ENCODE peak calls at places on chromosomes 6 and 20, in five cellular contexts. One of them, this sample, is unnamed.

GRCh38 chr20:51584116-51584515 is 41.6 kb upstream of the NFATC2 start:
- DNase-seq in AG04450: no peak
- DNase-seq in lower lobe of right lung: no peak
- DNase-seq in Panc1: no peak
- DNase-seq in tibial artery: no peak
- DNase-seq in this sample: no peak

GRCh38 chr20:57426831-57427230 is 35.6 kb downstream of the RBM38 start:
- DNase-seq in AG04450: no peak
- DNase-seq in lower lobe of right lung: peak
- DNase-seq in Panc1: no peak
- DNase-seq in tibial artery: no peak
- DNase-seq in this sample: peak

GRCh38 chr20:1987826-1988225 is 6.0 kb downstream of the PDYN start:
- DNase-seq in AG04450: no peak
- DNase-seq in lower lobe of right lung: no peak
- DNase-seq in Panc1: no peak
- DNase-seq in tibial artery: no peak
- DNase-seq in this sample: no peak

GRCh38 chr6:32947552-32948465 is 5.1 kb downstream of the HLA-DMA start:
- DNase-seq in AG04450: no peak
- DNase-seq in lower lobe of right lung: no peak
- DNase-seq in Panc1: peak
- DNase-seq in tibial artery: no peak
- DNase-seq in this sample: no peak

GRCh38 chr6:46772754-46773153 is 20.4 kb upstream of the MEP1A start:
- DNase-seq in AG04450: no peak
- DNase-seq in lower lobe of right lung: peak
- DNase-seq in Panc1: no peak
- DNase-seq in tibial artery: peak
- DNase-seq in this sample: no peak

GRCh38 chr6:3324262-3324942 is 65.7 kb downstream of the PSMG4 start:
- DNase-seq in AG04450: peak
- DNase-seq in lower lobe of right lung: no peak
- DNase-seq in Panc1: no peak
- DNase-seq in tibial artery: no peak
- DNase-seq in this sample: no peak

GRCh38 chr20:35001596-35002362 is 46.1 kb downstream of the MYH7B start:
- DNase-seq in AG04450: no peak
- DNase-seq in lower lobe of right lung: peak
- DNase-seq in Panc1: no peak
- DNase-seq in tibial artery: no peak
- DNase-seq in this sample: no peak

GRCh38 chr6:142187209-142187608 is 40.1 kb downstream of the VTA1 start:
- DNase-seq in AG04450: no peak
- DNase-seq in lower lobe of right lung: no peak
- DNase-seq in Panc1: no peak
- DNase-seq in tibial artery: no peak
- DNase-seq in this sample: no peak

GRCh38 chr20:43667341-43668132 is 623 bp downstream of the MYBL2 start:
- DNase-seq in AG04450: no peak
- DNase-seq in lower lobe of right lung: no peak
- DNase-seq in Panc1: no peak
- DNase-seq in tibial artery: no peak
- DNase-seq in this sample: peak

GRCh38 chr6:10177703-10178102 is 237.2 kb downstream of the TFAP2A start:
- DNase-seq in AG04450: no peak
- DNase-seq in lower lobe of right lung: no peak
- DNase-seq in Panc1: no peak
- DNase-seq in tibial artery: no peak
- DNase-seq in this sample: no peak

GRCh38 chr6:108650325-108650724 is 89.6 kb downstream of the FOXO3 start:
- DNase-seq in AG04450: no peak
- DNase-seq in lower lobe of right lung: no peak
- DNase-seq in Panc1: no peak
- DNase-seq in tibial artery: no peak
- DNase-seq in this sample: no peak

GRCh38 chr6:55528624-55529023 is 50.4 kb downstream of the HMGCLL1 start:
- DNase-seq in AG04450: peak
- DNase-seq in lower lobe of right lung: no peak
- DNase-seq in Panc1: peak
- DNase-seq in tibial artery: no peak
- DNase-seq in this sample: no peak

GRCh38 chr6:139764498-139764986 is 390.1 kb upstream of the CITED2 start:
- DNase-seq in AG04450: peak
- DNase-seq in lower lobe of right lung: no peak
- DNase-seq in Panc1: peak
- DNase-seq in tibial artery: no peak
- DNase-seq in this sample: no peak

GRCh38 chr20:53276143-53276542 is 304.0 kb downstream of the TSHZ2 start:
- DNase-seq in AG04450: no peak
- DNase-seq in lower lobe of right lung: no peak
- DNase-seq in Panc1: no peak
- DNase-seq in tibial artery: no peak
- DNase-seq in this sample: no peak

GRCh38 chr6:42197574-42198362 is 3.0 kb upstream of the GUCA1B start:
- DNase-seq in AG04450: no peak
- DNase-seq in lower lobe of right lung: no peak
- DNase-seq in Panc1: no peak
- DNase-seq in tibial artery: no peak
- DNase-seq in this sample: no peak

DNA sequence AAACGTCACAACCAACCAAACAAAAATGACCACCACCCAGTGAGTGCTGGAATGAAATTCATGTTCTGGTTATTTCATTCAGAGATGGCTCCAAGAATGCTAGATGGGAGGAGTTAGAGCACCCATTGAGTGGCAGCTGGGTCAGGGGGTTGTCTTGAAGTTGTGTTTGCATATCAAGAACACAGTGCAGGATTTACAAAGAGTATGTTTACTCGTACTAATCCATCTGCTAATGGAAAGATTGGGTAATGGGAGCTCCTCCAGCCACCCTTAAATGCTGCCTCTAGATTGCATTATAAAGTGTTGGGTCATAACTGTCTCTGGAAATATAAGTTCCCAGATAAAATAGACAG is 13.4 kb downstream of the SLC35F1 start:
- DNase-seq in AG04450: no peak
- DNase-seq in lower lobe of right lung: no peak
- DNase-seq in Panc1: no peak
- DNase-seq in tibial artery: no peak
- DNase-seq in this sample: no peak
- H3K27ac ChIP-seq in AG04450: no peak
- H3K27ac ChIP-seq in lower lobe of right lung: no peak
- H3K27ac ChIP-seq in Panc1: no peak
- H3K27ac ChIP-seq in tibial artery: no peak
- H3K27ac ChIP-seq in this sample: no peak

DNA sequence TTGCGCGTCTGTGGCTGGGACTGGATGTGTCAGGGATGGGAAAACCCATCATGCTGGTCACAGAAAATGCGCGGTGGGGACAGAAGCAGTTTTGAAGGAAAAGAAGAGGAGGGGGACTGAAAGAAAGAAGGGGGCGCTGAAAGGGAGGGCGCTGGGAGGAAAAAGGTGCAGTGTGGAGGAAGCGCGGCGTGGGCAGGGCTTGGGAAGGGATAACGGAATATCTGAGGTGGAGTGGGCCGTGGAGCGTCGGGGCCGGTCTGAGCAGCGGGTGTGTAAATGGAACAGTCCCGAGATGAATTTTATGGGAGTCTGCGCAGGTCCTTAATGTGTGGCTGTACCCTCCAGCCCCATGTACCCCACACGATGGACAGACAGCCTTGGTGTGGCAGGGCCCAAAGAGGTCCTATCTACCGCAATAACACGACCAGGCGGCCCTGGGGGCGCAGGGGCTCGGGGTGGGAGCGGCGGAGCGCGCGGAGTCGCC is 366 bp upstream of the SLC29A1 start:
- DNase-seq in AG04450: no peak
- DNase-seq in lower lobe of right lung: no peak
- DNase-seq in Panc1: no peak
- DNase-seq in tibial artery: peak
- DNase-seq in this sample: no peak
- H3K27ac ChIP-seq in AG04450: no peak
- H3K27ac ChIP-seq in lower lobe of right lung: peak
- H3K27ac ChIP-seq in Panc1: peak
- H3K27ac ChIP-seq in tibial artery: peak
- H3K27ac ChIP-seq in this sample: no peak

GRCh38 chr20:46398963-46399362 is 7.5 kb downstream of the ELMO2 start:
- DNase-seq in AG04450: no peak
- DNase-seq in lower lobe of right lung: no peak
- DNase-seq in Panc1: no peak
- DNase-seq in tibial artery: no peak
- DNase-seq in this sample: no peak
- H3K27ac ChIP-seq in AG04450: no peak
- H3K27ac ChIP-seq in lower lobe of right lung: peak
- H3K27ac ChIP-seq in Panc1: no peak
- H3K27ac ChIP-seq in tibial artery: peak
- H3K27ac ChIP-seq in this sample: peak

DNA sequence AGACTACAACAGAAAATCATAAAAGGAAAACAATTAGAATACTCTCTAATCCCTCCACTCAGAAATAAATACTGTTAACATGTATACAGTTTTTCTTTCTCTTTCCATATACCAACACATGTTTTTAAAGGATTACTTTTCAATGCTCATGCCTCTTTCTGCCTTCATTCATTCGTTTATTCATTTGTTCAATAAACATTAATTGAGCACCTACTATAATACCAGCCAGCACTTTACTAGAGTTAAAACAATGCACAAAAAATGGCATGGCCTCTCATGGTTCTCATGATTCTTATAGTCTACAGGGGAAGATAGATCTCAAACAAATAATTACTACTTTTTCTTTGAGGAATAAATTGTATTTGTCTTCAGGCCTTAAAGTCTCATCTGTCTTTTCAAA is 70.3 kb upstream of the RIPOR2 start:
- DNase-seq in AG04450: no peak
- DNase-seq in lower lobe of right lung: no peak
- DNase-seq in Panc1: no peak
- DNase-seq in tibial artery: no peak
- DNase-seq in this sample: no peak
- H3K27ac ChIP-seq in AG04450: no peak
- H3K27ac ChIP-seq in lower lobe of right lung: peak
- H3K27ac ChIP-seq in Panc1: no peak
- H3K27ac ChIP-seq in tibial artery: peak
- H3K27ac ChIP-seq in this sample: peak

This sample was measured in left lung.